ENCODE peak calls at places on chromosome 3, in six cellular contexts. Y, F, R, I, P and V are unnamed samples.
A peak's percentile ranks its signal among the peaks of the same experiment; 100 is the strongest.

GRCh38 chr3:156675744-156676466 is 1.5 kb downstream of the TIPARP start:
- DNase-seq in Y (peak; percentile 82), F (peak; percentile 86), R (no peak), I (no peak), P (no peak), V (peak; percentile 95)

GRCh38 chr3:143090486-143090885 is 29.1 kb upstream of the CHST2 start:
- DNase-seq in Y (no peak), F (no peak), R (no peak), I (no peak), P (no peak), V (no peak)

GRCh38 chr3:177615015-177615414 is 417.7 kb upstream of the TBL1XR1 start:
- DNase-seq in Y (peak; percentile 56), F (peak; percentile 97), R (no peak), I (no peak), P (no peak), V (peak; percentile 21)

GRCh38 chr3:112376413-112376812 is 43.5 kb downstream of the CD200 start:
- DNase-seq in Y (no peak), F (no peak), R (no peak), I (no peak), P (no peak), V (no peak)

GRCh38 chr3:112013058-112013783 is 14.5 kb downstream of the TAGLN3 start:
- DNase-seq in Y (peak; percentile 82), F (peak; percentile 80), R (peak; percentile 67), I (peak; percentile 57), P (peak; percentile 67), V (peak; percentile 48)

GRCh38 chr3:71376499-71376898 is 207.0 kb downstream of the FOXP1 start:
- DNase-seq in Y (no peak), F (no peak), R (no peak), I (no peak), P (no peak), V (no peak)

GRCh38 chr3:159787191-159787590 is 201.4 kb upstream of the IL12A start:
- DNase-seq in Y (peak; percentile 94), F (peak; percentile 94), R (no peak), I (no peak), P (no peak), V (peak; percentile 94)

GRCh38 chr3:154745925-154746324 is 315.9 kb upstream of the GPR149 start:
- DNase-seq in Y (no peak), F (no peak), R (no peak), I (no peak), P (no peak), V (peak; percentile 3)

GRCh38 chr3:4978966-4979400 is 254 bp upstream of the BHLHE40 start:
- DNase-seq in Y (peak; percentile 99), F (peak; percentile 99), R (peak; percentile 85), I (no peak), P (no peak), V (peak; percentile 97)

GRCh38 chr3:61505197-61505596 is 56.2 kb upstream of the PTPRG start:
- DNase-seq in Y (no peak), F (no peak), R (peak; percentile 50), I (no peak), P (no peak), V (no peak)

GRCh38 chr3:73255609-73256029 is 194.2 kb downstream of the EBLN2 start:
- DNase-seq in Y (no peak), F (peak; percentile 66), R (no peak), I (no peak), P (no peak), V (peak; percentile 33)

GRCh38 chr3:171138027-171138426 is 111.5 kb upstream of the SLC2A2 start:
- DNase-seq in Y (no peak), F (no peak), R (no peak), I (no peak), P (no peak), V (no peak)

GRCh38 chr3:64818196-64818595 is 130.4 kb upstream of the ADAMTS9 start:
- DNase-seq in Y (no peak), F (no peak), R (no peak), I (no peak), P (no peak), V (no peak)
- H4K8ac ChIP-seq in Y (no peak overlapping the region), F (no peak overlapping the region), R (no peak overlapping the region), I (no peak overlapping the region), P (no peak overlapping the region), V (no peak overlapping the region)

GRCh38 chr3:55623786-55624185 is 136.7 kb upstream of the WNT5A start:
- DNase-seq in Y (peak; percentile 40), F (peak; percentile 41), R (no peak), I (no peak), P (no peak), V (peak; percentile 57)
- H2AFZ ChIP-seq in Y (no peak overlapping the region), F (no peak overlapping the region), R (no peak overlapping the region), I (no peak overlapping the region), P (no peak overlapping the region), V (no peak overlapping the region)

DNA sequence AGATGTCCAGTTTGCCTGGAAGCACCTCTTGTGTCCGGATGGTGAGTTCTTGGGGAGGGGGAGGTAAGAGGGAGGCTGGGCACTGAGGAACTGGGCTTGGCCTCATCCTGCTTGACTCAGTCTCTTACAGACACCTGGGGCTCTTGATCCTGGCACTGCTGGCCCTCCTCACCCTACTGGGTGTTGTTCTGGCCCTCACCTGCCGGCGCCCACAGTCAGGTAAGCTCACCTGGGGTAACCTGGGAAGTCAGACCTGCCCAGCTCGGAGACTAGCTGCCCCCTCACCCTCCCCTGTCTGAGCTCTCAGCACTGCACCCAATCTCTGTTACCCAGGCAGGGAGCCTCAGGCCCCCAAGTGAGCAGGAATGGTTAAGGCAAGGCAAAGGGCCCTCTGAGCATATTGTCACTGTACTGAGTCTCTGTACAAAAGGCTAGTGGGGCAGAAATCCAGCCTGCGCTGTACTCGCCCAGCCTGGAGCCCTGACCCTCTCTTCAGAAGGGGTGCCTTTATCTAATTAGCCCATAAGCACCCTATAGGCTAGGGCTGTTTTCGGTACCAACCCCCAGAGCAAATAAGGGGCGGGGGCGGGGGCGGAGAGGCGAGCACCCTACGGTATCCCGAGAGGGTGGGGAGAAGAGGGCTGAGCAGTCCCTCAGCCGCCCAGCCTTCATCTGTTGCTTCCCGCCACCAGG is 2.2 kb upstream of the IL17RC start:
- DNase-seq in Y (peak; percentile 19), F (no peak), R (peak; percentile 73), I (no peak), P (no peak), V (no peak)
- H3K9ac ChIP-seq in Y (peak overlapping the region; percentile 82), F (no peak overlapping the region), R (no peak overlapping the region), I (peak overlapping the region; percentile 87), P (no peak overlapping the region), V (no peak overlapping the region)

GRCh38 chr3:36891651-36892268 is 53.1 kb downstream of the TRANK1 start:
- DNase-seq in Y (no peak), F (no peak), R (no peak), I (no peak), P (peak; percentile 33), V (no peak)

GRCh38 chr3:36895488-36896409 is 49.1 kb downstream of the TRANK1 start:
- DNase-seq in Y (no peak), F (no peak), R (no peak), I (no peak), P (no peak), V (no peak)

GRCh38 chr3:36892457-36893136 is 52.3 kb downstream of the TRANK1 start:
- DNase-seq in Y (no peak), F (no peak), R (no peak), I (no peak), P (peak; percentile 24), V (no peak)

GRCh38 chr3:36894924-36895323 is 49.9 kb downstream of the TRANK1 start:
- DNase-seq in Y (no peak), F (no peak), R (no peak), I (no peak), P (no peak), V (no peak)

DNA sequence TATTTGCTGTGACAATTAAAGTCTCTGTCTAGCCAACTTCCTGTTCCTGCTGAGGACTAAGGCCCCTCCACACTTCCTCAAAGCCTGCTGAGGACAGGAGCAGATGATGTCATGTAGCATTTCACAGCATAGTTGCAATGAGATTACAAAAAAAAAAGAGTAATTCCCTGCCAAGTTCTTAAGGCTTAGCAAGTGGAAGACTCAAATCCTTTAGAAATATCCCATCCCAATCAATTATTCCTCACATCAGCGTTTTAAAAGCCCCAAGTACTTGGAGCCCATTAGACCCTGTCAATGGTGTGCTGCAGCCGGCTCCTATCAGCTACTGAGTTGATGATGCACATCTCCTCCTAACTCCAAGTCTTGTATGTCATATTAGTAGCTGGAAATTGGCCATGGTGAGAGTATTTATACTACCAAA is 51.7 kb downstream of the TRANK1 start:
- DNase-seq in Y (peak; percentile 86), F (peak; percentile 76), R (no peak), I (no peak), P (peak; percentile 22), V (peak; percentile 17)
- H4K8ac ChIP-seq in Y (no peak overlapping the region), F (no peak overlapping the region), R (no peak overlapping the region), I (no peak overlapping the region), P (no peak overlapping the region), V (peak overlapping the region; percentile 23)

DNA sequence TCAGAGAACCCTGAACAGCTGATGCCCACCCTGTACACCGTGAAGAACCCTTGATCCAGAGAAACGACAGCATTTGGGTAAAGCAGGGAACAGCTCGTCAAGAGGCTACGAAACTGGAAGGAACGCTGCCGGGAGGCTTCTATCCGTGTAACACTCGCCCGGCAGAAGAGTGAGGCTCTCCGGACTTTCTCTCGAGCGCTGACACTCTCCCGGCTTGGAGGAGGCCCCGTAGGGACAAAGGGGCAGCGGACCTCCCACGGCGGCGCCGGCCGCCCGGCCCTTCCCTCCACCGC is 1.7 kb downstream of the HYAL2 start:
- DNase-seq in Y (no peak), F (no peak), R (no peak), I (no peak), P (no peak), V (no peak)
- H2AFZ ChIP-seq in Y (peak overlapping the region; percentile 2), F (peak overlapping the region; percentile 95), R (no peak overlapping the region), I (peak overlapping the region; percentile 99), P (no peak overlapping the region), V (peak overlapping the region; percentile 38)

GRCh38 chr3:21835266-21835665 is 84.3 kb upstream of the ZNF385D start:
- DNase-seq in Y (no peak), F (no peak), R (no peak), I (no peak), P (no peak), V (no peak)
- H3K9ac ChIP-seq in Y (peak overlapping the region; percentile 63), F (no peak overlapping the region), R (no peak overlapping the region), I (no peak overlapping the region), P (no peak overlapping the region), V (no peak overlapping the region)

GRCh38 chr3:40524222-40524570 is 564 bp upstream of the ZNF621 start:
- DNase-seq in Y (no peak), F (peak; percentile 3), R (no peak), I (no peak), P (no peak), V (no peak)
- H4K8ac ChIP-seq in Y (peak overlapping the region; percentile 100), F (peak overlapping the region; percentile 99), R (no peak overlapping the region), I (no peak overlapping the region), P (peak overlapping the region; percentile 99), V (peak overlapping the region; percentile 92)

DNA sequence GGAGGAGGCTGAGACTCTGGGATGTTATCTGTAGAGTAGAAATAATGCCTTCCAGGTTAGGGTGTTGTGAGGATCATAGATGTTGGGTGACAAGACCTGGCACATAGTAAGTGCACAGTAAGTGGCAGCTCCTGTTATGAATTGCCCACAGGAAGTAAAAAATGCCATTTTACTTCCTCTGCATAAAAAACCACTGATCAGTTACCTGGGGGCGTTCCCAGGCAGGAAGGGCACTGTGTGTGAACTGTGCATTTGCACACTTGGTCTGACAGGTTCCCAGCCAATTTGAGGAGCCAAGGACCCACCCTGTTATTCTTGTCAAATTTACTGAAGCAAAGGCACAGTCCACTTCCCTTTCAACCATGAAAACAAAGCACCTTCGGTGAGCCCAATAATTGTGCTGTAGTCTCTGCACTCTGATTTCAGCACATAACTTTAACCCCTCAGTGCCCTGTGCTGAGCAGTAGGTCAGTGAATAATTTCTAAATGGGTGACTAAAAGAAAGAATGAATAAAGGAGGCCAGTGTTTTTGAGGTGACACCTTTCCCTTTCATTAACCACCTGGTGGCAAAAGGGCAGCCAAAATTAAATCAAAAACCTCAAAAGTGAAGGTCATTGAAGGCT is 85.8 kb upstream of the ARHGEF3 start:
- DNase-seq in Y (no peak), F (no peak), R (no peak), I (no peak), P (no peak), V (no peak)
- H2AFZ ChIP-seq in Y (no peak overlapping the region), F (no peak overlapping the region), R (no peak overlapping the region), I (no peak overlapping the region), P (no peak overlapping the region), V (no peak overlapping the region)